ENCODE peak calls at places on chromosomes 16 and 17, in ten cellular contexts. A is fibroblast of lung; P is NCI-H1048; W is activated effector memory CD4-positive, alpha-beta T cell treated with anti-CD3 and anti-CD28 coated beads, Interleukin-2, amount 50 U/mL, for 16 hours; Q is effector memory CD4-positive, alpha-beta T cell; C is globus pallidus; J is epithelial cell of esophagus; S is NCI-H2081; T is hippocampal formation; Y is CD8-positive, alpha-beta memory T cell. V is an unnamed sample.

GRCh38 chr17:82234211-82235055 is 5.6 kb downstream of the SLC16A3 start:
- DNase-seq in C (no peak), S (no peak), Y (no peak), Q (no peak), J (no peak), A (no peak), W (peak), P (no peak), T (no peak), V (no peak)

GRCh38 chr17:16106161-16106891 is 106.7 kb downstream of the TTC19 start:
- DNase-seq in S (no peak), Y (no peak), T (peak), J (peak), A (peak), W (no peak), Q (no peak), C (peak), P (no peak), V (no peak)

GRCh38 chr17:71163813-71164122 is 957.1 kb upstream of the SOX9 start:
- DNase-seq in Q (no peak), P (no peak), W (no peak), A (no peak), Y (no peak), S (no peak), T (no peak), C (no peak), J (no peak), V (no peak)

GRCh38 chr16:20704281-20704680 is 6.8 kb upstream of the ACSM1 start:
- DNase-seq in J (no peak), W (no peak), T (no peak), A (no peak), S (no peak), Q (no peak), C (no peak), P (no peak), Y (no peak), V (no peak)

GRCh38 chr16:89344846-89345577 is 127.5 kb downstream of the ZNF778 start:
- DNase-seq in P (no peak), C (no peak), A (no peak), W (no peak), J (no peak), S (no peak), Y (no peak), T (no peak), Q (no peak), V (peak)

GRCh38 chr16:57376313-57376818 is 4.1 kb downstream of the CX3CL1 start:
- DNase-seq in A (no peak), J (no peak), W (no peak), T (no peak), C (no peak), S (no peak), Y (no peak), P (no peak), Q (no peak), V (no peak)

GRCh38 chr16:11066231-11066870 is 122.0 kb downstream of the CLEC16A start:
- DNase-seq in A (no peak), J (no peak), Y (no peak), T (no peak), W (peak), Q (no peak), P (no peak), C (no peak), S (no peak), V (peak)

GRCh38 chr17:75277664-75278071 is 6.6 kb upstream of the MIF4GD start:
- DNase-seq in T (no peak), Y (no peak), Q (no peak), W (no peak), S (no peak), A (peak), P (no peak), C (no peak), J (peak), V (no peak)

GRCh38 chr17:56114469-56114868 is 38.8 kb upstream of the ANKFN1 start:
- DNase-seq in P (no peak), C (no peak), S (no peak), W (no peak), J (no peak), A (no peak), Q (no peak), T (no peak), Y (no peak), V (no peak)

GRCh38 chr17:17170346-17170976 is 35.7 kb downstream of the PLD6 start:
- DNase-seq in Q (no peak), W (no peak), S (no peak), P (no peak), T (no peak), J (peak), A (peak), Y (no peak), C (no peak), V (no peak)

GRCh38 chr17:7884581-7885356 is 3.8 kb upstream of the CHD3 start:
- DNase-seq in J (no peak), T (no peak), A (no peak), C (no peak), P (no peak), S (no peak), Q (peak), Y (peak), W (peak), V (peak)

V was measured in upper lobe of right lung.